ENCODE peak calls at places on chromosomes 1 and 21, in ten cellular contexts. One of them, this sample, is unnamed.

GRCh38 chr1:108125312-108126138 is 74.6 kb downstream of the SLC25A24 start:
- DNase-seq in HEK293T: peak
- DNase-seq in cardiac muscle cell: peak
- DNase-seq in transverse colon: peak
- DNase-seq in WTC11: peak
- DNase-seq in choroid plexus epithelial cell: peak
- DNase-seq in NCI-H1105 treated with DMSO at 0.1 percent for 48 hours: peak
- DNase-seq in activated T-cell treated with anti-CD3 and anti-CD28 coated beads for 1 hour: peak
- DNase-seq in GM06990: peak
- DNase-seq in sigmoid colon: peak
- DNase-seq in this sample: peak

GRCh38 chr1:51567653-51568052 is 48.6 kb upstream of the EPS15 start:
- DNase-seq in NCI-H1105 treated with DMSO at 0.1 percent for 48 hours: no peak
- DNase-seq in GM06990: no peak
- DNase-seq in transverse colon: no peak
- DNase-seq in choroid plexus epithelial cell: peak
- DNase-seq in cardiac muscle cell: peak
- DNase-seq in WTC11: no peak
- DNase-seq in activated T-cell treated with anti-CD3 and anti-CD28 coated beads for 1 hour: no peak
- DNase-seq in sigmoid colon: no peak
- DNase-seq in HEK293T: no peak
- DNase-seq in this sample: no peak

GRCh38 chr1:15627343-15627988 is 10.2 kb downstream of the DDI2 start:
- DNase-seq in HEK293T: no peak
- DNase-seq in choroid plexus epithelial cell: no peak
- DNase-seq in activated T-cell treated with anti-CD3 and anti-CD28 coated beads for 1 hour: no peak
- DNase-seq in cardiac muscle cell: no peak
- DNase-seq in NCI-H1105 treated with DMSO at 0.1 percent for 48 hours: no peak
- DNase-seq in WTC11: no peak
- DNase-seq in GM06990: no peak
- DNase-seq in sigmoid colon: no peak
- DNase-seq in transverse colon: no peak
- DNase-seq in this sample: no peak

GRCh38 chr1:36008546-36009197 is 75.2 kb upstream of the TEKT2 start:
- DNase-seq in cardiac muscle cell: peak
- DNase-seq in GM06990: no peak
- DNase-seq in NCI-H1105 treated with DMSO at 0.1 percent for 48 hours: no peak
- DNase-seq in sigmoid colon: no peak
- DNase-seq in activated T-cell treated with anti-CD3 and anti-CD28 coated beads for 1 hour: no peak
- DNase-seq in HEK293T: no peak
- DNase-seq in choroid plexus epithelial cell: peak
- DNase-seq in WTC11: no peak
- DNase-seq in transverse colon: no peak
- DNase-seq in this sample: peak

GRCh38 chr1:169070547-169070946 is 35.9 kb upstream of the ATP1B1 start:
- DNase-seq in transverse colon: no peak
- DNase-seq in HEK293T: no peak
- DNase-seq in WTC11: no peak
- DNase-seq in choroid plexus epithelial cell: no peak
- DNase-seq in sigmoid colon: no peak
- DNase-seq in activated T-cell treated with anti-CD3 and anti-CD28 coated beads for 1 hour: no peak
- DNase-seq in GM06990: no peak
- DNase-seq in cardiac muscle cell: no peak
- DNase-seq in NCI-H1105 treated with DMSO at 0.1 percent for 48 hours: no peak
- DNase-seq in this sample: no peak

GRCh38 chr1:25932321-25932720 is 26.1 kb upstream of the STMN1 start:
- DNase-seq in sigmoid colon: no peak
- DNase-seq in transverse colon: no peak
- DNase-seq in GM06990: no peak
- DNase-seq in HEK293T: no peak
- DNase-seq in cardiac muscle cell: no peak
- DNase-seq in activated T-cell treated with anti-CD3 and anti-CD28 coated beads for 1 hour: no peak
- DNase-seq in NCI-H1105 treated with DMSO at 0.1 percent for 48 hours: no peak
- DNase-seq in WTC11: no peak
- DNase-seq in choroid plexus epithelial cell: no peak
- DNase-seq in this sample: no peak

GRCh38 chr1:109083923-109084322 is 6.6 kb upstream of the TMEM167B start:
- DNase-seq in activated T-cell treated with anti-CD3 and anti-CD28 coated beads for 1 hour: no peak
- DNase-seq in GM06990: no peak
- DNase-seq in choroid plexus epithelial cell: no peak
- DNase-seq in cardiac muscle cell: no peak
- DNase-seq in sigmoid colon: no peak
- DNase-seq in transverse colon: no peak
- DNase-seq in WTC11: no peak
- DNase-seq in NCI-H1105 treated with DMSO at 0.1 percent for 48 hours: no peak
- DNase-seq in HEK293T: no peak
- DNase-seq in this sample: no peak

GRCh38 chr1:202084791-202085681 is 37.7 kb upstream of the GPR37L1 start:
- DNase-seq in WTC11: no peak
- DNase-seq in transverse colon: peak
- DNase-seq in NCI-H1105 treated with DMSO at 0.1 percent for 48 hours: peak
- DNase-seq in HEK293T: peak
- DNase-seq in sigmoid colon: no peak
- DNase-seq in cardiac muscle cell: peak
- DNase-seq in choroid plexus epithelial cell: no peak
- DNase-seq in GM06990: no peak
- DNase-seq in activated T-cell treated with anti-CD3 and anti-CD28 coated beads for 1 hour: no peak
- DNase-seq in this sample: no peak

GRCh38 chr1:160127865-160128523 is 12.4 kb downstream of the ATP1A2 start:
- DNase-seq in WTC11: no peak
- DNase-seq in transverse colon: no peak
- DNase-seq in activated T-cell treated with anti-CD3 and anti-CD28 coated beads for 1 hour: no peak
- DNase-seq in sigmoid colon: no peak
- DNase-seq in cardiac muscle cell: peak
- DNase-seq in choroid plexus epithelial cell: peak
- DNase-seq in GM06990: no peak
- DNase-seq in HEK293T: no peak
- DNase-seq in NCI-H1105 treated with DMSO at 0.1 percent for 48 hours: no peak
- DNase-seq in this sample: no peak

GRCh38 chr1:65195495-65196417 is 47.8 kb downstream of the AK4 start:
- DNase-seq in GM06990: no peak
- DNase-seq in NCI-H1105 treated with DMSO at 0.1 percent for 48 hours: no peak
- DNase-seq in sigmoid colon: no peak
- DNase-seq in cardiac muscle cell: peak
- DNase-seq in HEK293T: no peak
- DNase-seq in WTC11: no peak
- DNase-seq in activated T-cell treated with anti-CD3 and anti-CD28 coated beads for 1 hour: no peak
- DNase-seq in choroid plexus epithelial cell: peak
- DNase-seq in transverse colon: no peak
- DNase-seq in this sample: no peak

GRCh38 chr21:38916214-38916964 is 110.7 kb downstream of the ETS2 start:
- DNase-seq in choroid plexus epithelial cell: no peak
- DNase-seq in HEK293T: no peak
- DNase-seq in NCI-H1105 treated with DMSO at 0.1 percent for 48 hours: no peak
- DNase-seq in sigmoid colon: no peak
- DNase-seq in transverse colon: peak
- DNase-seq in GM06990: no peak
- DNase-seq in WTC11: no peak
- DNase-seq in cardiac muscle cell: no peak
- DNase-seq in activated T-cell treated with anti-CD3 and anti-CD28 coated beads for 1 hour: no peak
- DNase-seq in this sample: no peak

GRCh38 chr21:37165606-37166005 is 92.6 kb downstream of the TTC3 start:
- DNase-seq in choroid plexus epithelial cell: no peak
- DNase-seq in NCI-H1105 treated with DMSO at 0.1 percent for 48 hours: no peak
- DNase-seq in sigmoid colon: no peak
- DNase-seq in transverse colon: no peak
- DNase-seq in GM06990: no peak
- DNase-seq in activated T-cell treated with anti-CD3 and anti-CD28 coated beads for 1 hour: no peak
- DNase-seq in WTC11: no peak
- DNase-seq in HEK293T: no peak
- DNase-seq in cardiac muscle cell: no peak
- DNase-seq in this sample: no peak

GRCh38 chr1:10155087-10155712 is 55.2 kb upstream of the KIF1B start:
- DNase-seq in transverse colon: no peak
- DNase-seq in WTC11: no peak
- DNase-seq in GM06990: no peak
- DNase-seq in HEK293T: no peak
- DNase-seq in NCI-H1105 treated with DMSO at 0.1 percent for 48 hours: no peak
- DNase-seq in cardiac muscle cell: no peak
- DNase-seq in choroid plexus epithelial cell: peak
- DNase-seq in sigmoid colon: no peak
- DNase-seq in activated T-cell treated with anti-CD3 and anti-CD28 coated beads for 1 hour: no peak
- DNase-seq in this sample: no peak

GRCh38 chr1:44636711-44637589 is 37.3 kb downstream of the TMEM53 start:
- DNase-seq in NCI-H1105 treated with DMSO at 0.1 percent for 48 hours: peak
- DNase-seq in activated T-cell treated with anti-CD3 and anti-CD28 coated beads for 1 hour: no peak
- DNase-seq in HEK293T: no peak
- DNase-seq in transverse colon: no peak
- DNase-seq in choroid plexus epithelial cell: no peak
- DNase-seq in sigmoid colon: no peak
- DNase-seq in WTC11: no peak
- DNase-seq in cardiac muscle cell: no peak
- DNase-seq in GM06990: no peak
- DNase-seq in this sample: no peak

GRCh38 chr21:36657999-36658398 is 40.9 kb upstream of the SIM2 start:
- DNase-seq in activated T-cell treated with anti-CD3 and anti-CD28 coated beads for 1 hour: no peak
- DNase-seq in HEK293T: no peak
- DNase-seq in cardiac muscle cell: no peak
- DNase-seq in NCI-H1105 treated with DMSO at 0.1 percent for 48 hours: no peak
- DNase-seq in transverse colon: no peak
- DNase-seq in GM06990: no peak
- DNase-seq in sigmoid colon: no peak
- DNase-seq in choroid plexus epithelial cell: no peak
- DNase-seq in WTC11: no peak
- DNase-seq in this sample: no peak

GRCh38 chr1:68745006-68745405 is 248.1 kb upstream of the DEPDC1 start:
- DNase-seq in activated T-cell treated with anti-CD3 and anti-CD28 coated beads for 1 hour: no peak
- DNase-seq in transverse colon: no peak
- DNase-seq in sigmoid colon: no peak
- DNase-seq in cardiac muscle cell: peak
- DNase-seq in choroid plexus epithelial cell: peak
- DNase-seq in NCI-H1105 treated with DMSO at 0.1 percent for 48 hours: peak
- DNase-seq in GM06990: no peak
- DNase-seq in HEK293T: no peak
- DNase-seq in WTC11: no peak
- DNase-seq in this sample: no peak

GRCh38 chr1:199202331-199202730 is 563.5 kb downstream of the PTPRC start:
- DNase-seq in GM06990: no peak
- DNase-seq in cardiac muscle cell: no peak
- DNase-seq in HEK293T: no peak
- DNase-seq in choroid plexus epithelial cell: no peak
- DNase-seq in NCI-H1105 treated with DMSO at 0.1 percent for 48 hours: no peak
- DNase-seq in WTC11: no peak
- DNase-seq in sigmoid colon: no peak
- DNase-seq in activated T-cell treated with anti-CD3 and anti-CD28 coated beads for 1 hour: no peak
- DNase-seq in transverse colon: no peak
- DNase-seq in this sample: no peak

GRCh38 chr1:18448889-18449288 is 31.8 kb upstream of the KLHDC7A start:
- DNase-seq in sigmoid colon: no peak
- DNase-seq in HEK293T: no peak
- DNase-seq in WTC11: no peak
- DNase-seq in NCI-H1105 treated with DMSO at 0.1 percent for 48 hours: no peak
- DNase-seq in cardiac muscle cell: no peak
- DNase-seq in transverse colon: no peak
- DNase-seq in GM06990: no peak
- DNase-seq in activated T-cell treated with anti-CD3 and anti-CD28 coated beads for 1 hour: no peak
- DNase-seq in choroid plexus epithelial cell: no peak
- DNase-seq in this sample: no peak

GRCh38 chr1:12157366-12158231 is 9.2 kb upstream of the TNFRSF1B start:
- DNase-seq in cardiac muscle cell: no peak
- DNase-seq in NCI-H1105 treated with DMSO at 0.1 percent for 48 hours: no peak
- DNase-seq in GM06990: peak
- DNase-seq in HEK293T: no peak
- DNase-seq in choroid plexus epithelial cell: no peak
- DNase-seq in transverse colon: no peak
- DNase-seq in activated T-cell treated with anti-CD3 and anti-CD28 coated beads for 1 hour: no peak
- DNase-seq in WTC11: no peak
- DNase-seq in sigmoid colon: no peak
- DNase-seq in this sample: no peak

GRCh38 chr1:65165269-65166002 is 17.4 kb downstream of the AK4 start:
- DNase-seq in activated T-cell treated with anti-CD3 and anti-CD28 coated beads for 1 hour: no peak
- DNase-seq in NCI-H1105 treated with DMSO at 0.1 percent for 48 hours: peak
- DNase-seq in sigmoid colon: no peak
- DNase-seq in choroid plexus epithelial cell: no peak
- DNase-seq in WTC11: no peak
- DNase-seq in HEK293T: no peak
- DNase-seq in cardiac muscle cell: no peak
- DNase-seq in transverse colon: no peak
- DNase-seq in GM06990: peak
- DNase-seq in this sample: no peak

GRCh38 chr1:181417915-181418314 is 65.4 kb upstream of the CACNA1E start:
- DNase-seq in choroid plexus epithelial cell: no peak
- DNase-seq in transverse colon: no peak
- DNase-seq in WTC11: no peak
- DNase-seq in sigmoid colon: no peak
- DNase-seq in cardiac muscle cell: no peak
- DNase-seq in HEK293T: no peak
- DNase-seq in activated T-cell treated with anti-CD3 and anti-CD28 coated beads for 1 hour: no peak
- DNase-seq in GM06990: no peak
- DNase-seq in NCI-H1105 treated with DMSO at 0.1 percent for 48 hours: no peak
- DNase-seq in this sample: no peak

GRCh38 chr1:153260473-153260979 is 1.0 kb downstream of the LORICRIN start:
- DNase-seq in activated T-cell treated with anti-CD3 and anti-CD28 coated beads for 1 hour: no peak
- DNase-seq in cardiac muscle cell: peak
- DNase-seq in NCI-H1105 treated with DMSO at 0.1 percent for 48 hours: no peak
- DNase-seq in HEK293T: no peak
- DNase-seq in GM06990: no peak
- DNase-seq in transverse colon: no peak
- DNase-seq in WTC11: no peak
- DNase-seq in choroid plexus epithelial cell: no peak
- DNase-seq in sigmoid colon: no peak
- DNase-seq in this sample: no peak

GRCh38 chr1:229087339-229087738 is 183.6 kb upstream of the RAB4A start:
- DNase-seq in choroid plexus epithelial cell: no peak
- DNase-seq in NCI-H1105 treated with DMSO at 0.1 percent for 48 hours: no peak
- DNase-seq in WTC11: no peak
- DNase-seq in cardiac muscle cell: no peak
- DNase-seq in activated T-cell treated with anti-CD3 and anti-CD28 coated beads for 1 hour: no peak
- DNase-seq in GM06990: no peak
- DNase-seq in sigmoid colon: no peak
- DNase-seq in HEK293T: no peak
- DNase-seq in transverse colon: no peak
- DNase-seq in this sample: no peak

GRCh38 chr21:39954570-39954969 is 87.3 kb downstream of the PCP4 start:
- DNase-seq in sigmoid colon: no peak
- DNase-seq in transverse colon: no peak
- DNase-seq in WTC11: no peak
- DNase-seq in cardiac muscle cell: no peak
- DNase-seq in NCI-H1105 treated with DMSO at 0.1 percent for 48 hours: no peak
- DNase-seq in activated T-cell treated with anti-CD3 and anti-CD28 coated beads for 1 hour: no peak
- DNase-seq in HEK293T: no peak
- DNase-seq in choroid plexus epithelial cell: no peak
- DNase-seq in GM06990: no peak
- DNase-seq in this sample: no peak

GRCh38 chr1:211874521-211875347 is 44.2 kb upstream of the LPGAT1 start:
- DNase-seq in NCI-H1105 treated with DMSO at 0.1 percent for 48 hours: no peak
- DNase-seq in activated T-cell treated with anti-CD3 and anti-CD28 coated beads for 1 hour: no peak
- DNase-seq in GM06990: no peak
- DNase-seq in cardiac muscle cell: no peak
- DNase-seq in choroid plexus epithelial cell: no peak
- DNase-seq in WTC11: no peak
- DNase-seq in HEK293T: no peak
- DNase-seq in sigmoid colon: no peak
- DNase-seq in transverse colon: no peak
- DNase-seq in this sample: no peak

GRCh38 chr1:3955196-3955772 is 55.2 kb upstream of the C1orf174 start:
- DNase-seq in cardiac muscle cell: no peak
- DNase-seq in WTC11: no peak
- DNase-seq in sigmoid colon: no peak
- DNase-seq in transverse colon: peak
- DNase-seq in choroid plexus epithelial cell: no peak
- DNase-seq in HEK293T: no peak
- DNase-seq in GM06990: no peak
- DNase-seq in activated T-cell treated with anti-CD3 and anti-CD28 coated beads for 1 hour: no peak
- DNase-seq in NCI-H1105 treated with DMSO at 0.1 percent for 48 hours: no peak
- DNase-seq in this sample: no peak

GRCh38 chr1:57307382-57307781 is 116.5 kb downstream of the DAB1 start:
- DNase-seq in activated T-cell treated with anti-CD3 and anti-CD28 coated beads for 1 hour: peak
- DNase-seq in HEK293T: peak
- DNase-seq in GM06990: peak
- DNase-seq in cardiac muscle cell: no peak
- DNase-seq in WTC11: peak
- DNase-seq in NCI-H1105 treated with DMSO at 0.1 percent for 48 hours: no peak
- DNase-seq in choroid plexus epithelial cell: no peak
- DNase-seq in transverse colon: peak
- DNase-seq in sigmoid colon: no peak
- DNase-seq in this sample: peak

GRCh38 chr1:7447093-7447492 is 324.0 kb upstream of the VAMP3 start:
- DNase-seq in HEK293T: no peak
- DNase-seq in sigmoid colon: no peak
- DNase-seq in WTC11: no peak
- DNase-seq in GM06990: no peak
- DNase-seq in NCI-H1105 treated with DMSO at 0.1 percent for 48 hours: no peak
- DNase-seq in choroid plexus epithelial cell: no peak
- DNase-seq in cardiac muscle cell: no peak
- DNase-seq in activated T-cell treated with anti-CD3 and anti-CD28 coated beads for 1 hour: no peak
- DNase-seq in transverse colon: no peak
- DNase-seq in this sample: no peak